ENCODE peak calls at places on chromosomes 13 and 19, in eight cellular contexts. W is heart right ventricle; K is activated T-cell treated with anti-CD3 and anti-CD28 coated beads, Interleukin-2, amount 50 U/mL, for 72 hours; R is esophagus mucosa; O is activated naive CD8-positive, alpha-beta T cell treated with anti-CD3 and anti-CD28 coated beads, Interleukin-2, amount 10 ng/mL, durations not matched to agents 7 days and 5 days; G is left cardiac atrium; P is activated B cell treated with CpG ODN at 0.5 μM for 24 hours; H is activated CD4-positive, CD25-positive, alpha-beta regulatory T cell treated with anti-CD3 and anti-CD28 coated beads, Interleukin-2, amount 50 U/mL, for 24 hours. J is an unnamed sample.

GRCh38 chr19:850221-850978 is 1.7 kb upstream of the ELANE start:
- ATAC-seq in W (peak), K (no peak), R (peak), O (no peak), G (peak), P (no peak), H (no peak), J (no peak)

GRCh38 chr19:6720369-6721112 is at the start of gene C3:
- ATAC-seq in W (peak), K (peak), R (peak), O (no peak), G (peak), P (no peak), H (no peak), J (no peak)

GRCh38 chr19:5041168-5042038 is 72.5 kb downstream of the KDM4B start:
- ATAC-seq in W (no peak), K (no peak), R (peak), O (no peak), G (no peak), P (no peak), H (no peak), J (no peak)

GRCh38 chr19:35822579-35822978 is 9.9 kb upstream of the PRODH2 start:
- ATAC-seq in W (no peak), K (no peak), R (no peak), O (no peak), G (no peak), P (no peak), H (no peak), J (no peak)

GRCh38 chr13:101711307-101712025 is 259.0 kb downstream of the ITGBL1 start:
- ATAC-seq in W (no peak), K (peak), R (no peak), O (no peak), G (peak), P (no peak), H (no peak), J (no peak)

GRCh38 chr19:51359294-51359693 is 6.9 kb downstream of the ETFB start:
- ATAC-seq in W (no peak), K (no peak), R (peak), O (no peak), G (no peak), P (no peak), H (no peak), J (no peak)

GRCh38 chr19:53311044-53311443 is 22.5 kb upstream of the ZNF845 start:
- ATAC-seq in W (no peak), K (no peak), R (no peak), O (no peak), G (no peak), P (no peak), H (no peak), J (no peak)

GRCh38 chr13:108924154-108924940 is 294.9 kb downstream of the MYO16 start:
- ATAC-seq in W (no peak), K (no peak), R (no peak), O (no peak), G (no peak), P (no peak), H (no peak), J (no peak)

GRCh38 chr19:13150919-13151604 is 851 bp downstream of the IER2 start:
- ATAC-seq in W (no peak), K (peak), R (no peak), O (peak), G (no peak), P (peak), H (peak), J (no peak)